ENCODE peak calls at places on chromosomes 3 and 15, in six cellular contexts. One of them, this sample, is unnamed.

GRCh38 chr3:173045770-173046382 is 95.2 kb downstream of the SPATA16 start:
- DNase-seq in upper lobe of left lung: no peak
- DNase-seq in NB4: no peak
- DNase-seq in uterus: no peak
- DNase-seq in H1: no peak
- DNase-seq in K562: no peak
- DNase-seq in this sample: peak; percentile 1

GRCh38 chr3:141959531-141959920 is 83.1 kb downstream of the ATP1B3 start:
- DNase-seq in K562: no peak
- DNase-seq in upper lobe of left lung: no peak
- DNase-seq in uterus: no peak
- DNase-seq in H1: no peak
- DNase-seq in NB4: no peak
- DNase-seq in this sample: no peak

GRCh38 chr3:16288664-16289063 is 23.7 kb downstream of the OXNAD1 start:
- DNase-seq in K562: no peak
- DNase-seq in NB4: no peak
- DNase-seq in upper lobe of left lung: no peak
- DNase-seq in H1: no peak
- DNase-seq in uterus: no peak
- DNase-seq in this sample: peak; percentile 25

GRCh38 chr3:81920805-81921204 is 159.4 kb upstream of the GBE1 start:
- DNase-seq in NB4: no peak
- DNase-seq in H1: no peak
- DNase-seq in upper lobe of left lung: no peak
- DNase-seq in K562: no peak
- DNase-seq in uterus: no peak
- DNase-seq in this sample: no peak

GRCh38 chr15:42691308-42691707 is 45.6 kb downstream of the CDAN1 start:
- DNase-seq in K562: no peak
- DNase-seq in uterus: no peak
- DNase-seq in NB4: peak; percentile 90
- DNase-seq in upper lobe of left lung: no peak
- DNase-seq in H1: no peak
- DNase-seq in this sample: no peak

GRCh38 chr15:93474728-93475127 is 385.7 kb upstream of the RGMA start:
- DNase-seq in NB4: no peak
- DNase-seq in K562: no peak
- DNase-seq in upper lobe of left lung: no peak
- DNase-seq in H1: no peak
- DNase-seq in uterus: no peak
- DNase-seq in this sample: no peak

GRCh38 chr3:186626254-186626847 is 13.5 kb downstream of the AHSG start:
- DNase-seq in NB4: no peak
- DNase-seq in upper lobe of left lung: no peak
- DNase-seq in H1: no peak
- DNase-seq in uterus: no peak
- DNase-seq in K562: no peak
- DNase-seq in this sample: no peak

GRCh38 chr3:126355777-126356372 is 1.3 kb downstream of the KLF15 start:
- DNase-seq in upper lobe of left lung: peak; percentile 97
- DNase-seq in H1: peak; percentile 64
- DNase-seq in uterus: peak; percentile 97
- DNase-seq in NB4: no peak
- DNase-seq in K562: peak; percentile 94
- DNase-seq in this sample: peak; percentile 94

GRCh38 chr15:69035205-69035917 is 20.9 kb downstream of the NOX5 start:
- DNase-seq in K562: peak; percentile 66
- DNase-seq in upper lobe of left lung: peak; percentile 54
- DNase-seq in NB4: no peak
- DNase-seq in uterus: no peak
- DNase-seq in H1: peak; percentile 21
- DNase-seq in this sample: peak; percentile 45

GRCh38 chr15:75928680-75929608 is 25.3 kb downstream of the FBXO22 start:
- DNase-seq in uterus: no peak
- DNase-seq in upper lobe of left lung: no peak
- DNase-seq in K562: peak; percentile 28
- DNase-seq in H1: no peak
- DNase-seq in NB4: peak; percentile 51
- DNase-seq in this sample: peak; percentile 45

GRCh38 chr3:172367205-172368105 is 80.8 kb downstream of the GHSR start:
- DNase-seq in NB4: no peak
- DNase-seq in uterus: no peak
- DNase-seq in H1: no peak
- DNase-seq in upper lobe of left lung: no peak
- DNase-seq in K562: no peak
- DNase-seq in this sample: no peak

GRCh38 chr15:90705212-90705611 is 11.9 kb upstream of the BLM start:
- DNase-seq in NB4: no peak
- DNase-seq in K562: no peak
- DNase-seq in uterus: no peak
- DNase-seq in H1: no peak
- DNase-seq in upper lobe of left lung: no peak
- DNase-seq in this sample: no peak

GRCh38 chr15:82056900-82057825 is 11.3 kb upstream of the MEX3B start:
- DNase-seq in NB4: no peak
- DNase-seq in H1: no peak
- DNase-seq in K562: no peak
- DNase-seq in uterus: no peak
- DNase-seq in upper lobe of left lung: no peak
- DNase-seq in this sample: no peak

GRCh38 chr3:107392549-107393165 is 15.4 kb downstream of the CCDC54 start:
- DNase-seq in NB4: no peak
- DNase-seq in H1: no peak
- DNase-seq in K562: no peak
- DNase-seq in upper lobe of left lung: no peak
- DNase-seq in uterus: no peak
- DNase-seq in this sample: no peak

DNA sequence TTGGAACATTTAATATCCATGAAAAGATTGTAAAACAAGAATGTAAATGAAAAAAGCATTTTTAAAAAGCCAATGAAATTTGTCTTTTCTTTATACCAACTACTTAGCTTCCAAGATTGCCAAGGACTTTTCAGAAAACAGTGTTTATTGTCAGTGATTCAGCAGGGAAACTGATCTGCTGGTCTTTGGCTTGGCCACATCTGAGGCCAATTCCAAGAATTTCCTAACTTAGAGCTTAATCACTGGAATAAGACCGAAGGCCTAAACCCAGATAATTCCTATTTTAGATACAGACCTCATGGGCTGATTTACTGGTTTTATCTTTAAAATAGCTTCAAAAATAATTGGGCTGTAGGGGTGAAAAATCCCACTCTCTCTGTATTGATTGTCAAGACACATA is 260.5 kb upstream of the RORA start:
- DNase-seq in K562: no peak
- DNase-seq in uterus: no peak
- DNase-seq in upper lobe of left lung: no peak
- DNase-seq in H1: no peak
- DNase-seq in NB4: no peak
- DNase-seq in this sample: no peak
- TF ChIP-seq POLR2A in K562: no peak
- TF ChIP-seq POLR2A in uterus: no peak
- TF ChIP-seq POLR2A in upper lobe of left lung: no peak
- TF ChIP-seq POLR2A in H1: no peak
- TF ChIP-seq POLR2A in NB4: no peak
- TF ChIP-seq POLR2A in this sample: no peak

GRCh38 chr3:128727059-128727458 is 1.1 kb downstream of the RAB7A start:
- DNase-seq in K562: no peak
- DNase-seq in NB4: no peak
- DNase-seq in uterus: no peak
- DNase-seq in upper lobe of left lung: no peak
- DNase-seq in H1: no peak
- DNase-seq in this sample: no peak

GRCh38 chr3:128727485-128727884 is 1.5 kb downstream of the RAB7A start:
- DNase-seq in H1: no peak
- DNase-seq in upper lobe of left lung: no peak
- DNase-seq in K562: no peak
- DNase-seq in uterus: no peak
- DNase-seq in NB4: no peak
- DNase-seq in this sample: no peak

GRCh38 chr3:128725547-128725931 is 444 bp upstream of the RAB7A start:
- DNase-seq in NB4: no peak
- DNase-seq in K562: no peak
- DNase-seq in upper lobe of left lung: no peak
- DNase-seq in H1: no peak
- DNase-seq in uterus: no peak
- DNase-seq in this sample: no peak

GRCh38 chr3:128726691-128727031 is 678 bp downstream of the RAB7A start:
- DNase-seq in upper lobe of left lung: no peak
- DNase-seq in NB4: peak; percentile 62
- DNase-seq in H1: no peak
- DNase-seq in K562: no peak
- DNase-seq in uterus: peak; percentile 52
- DNase-seq in this sample: peak; percentile 68

DNA sequence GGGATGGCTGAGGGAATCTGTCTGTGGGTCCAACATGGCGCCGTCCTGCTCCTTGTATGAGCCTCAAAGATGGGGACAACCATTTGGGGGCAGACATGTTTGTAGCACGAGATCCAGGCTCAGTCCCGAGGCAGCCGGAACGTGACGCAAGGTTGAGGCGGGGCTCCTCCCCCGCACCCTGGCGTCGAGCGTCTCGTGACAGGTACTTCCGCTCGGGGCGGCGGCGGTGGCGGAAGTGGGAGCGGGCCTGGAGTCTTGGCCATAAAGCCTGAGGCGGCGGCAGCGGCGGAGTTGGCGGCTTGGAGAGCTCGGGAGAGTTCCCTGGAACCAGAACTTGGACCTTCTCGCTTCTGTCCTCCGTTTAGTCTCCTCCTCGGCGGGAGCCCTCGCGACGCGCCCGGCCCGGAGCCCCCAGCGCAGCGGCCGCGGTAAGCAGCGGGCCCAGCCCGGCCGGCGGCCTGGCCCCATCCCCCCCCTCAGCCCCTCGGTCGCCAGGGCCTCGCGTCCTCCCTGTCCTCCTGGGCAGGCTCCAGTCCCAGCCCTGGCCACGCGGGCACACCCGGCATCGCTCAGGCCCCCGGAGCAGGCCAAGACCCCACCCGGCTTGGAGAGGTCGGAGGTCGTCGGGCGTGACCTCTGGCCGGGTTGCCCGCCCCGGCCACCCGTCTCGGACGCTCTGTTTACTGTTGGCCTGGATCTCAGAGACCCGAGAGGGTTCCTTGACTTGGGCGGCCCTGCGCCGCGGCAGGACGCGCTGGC is at the start of gene RAB7A:
- DNase-seq in K562: peak; percentile 83
- DNase-seq in upper lobe of left lung: peak; percentile 99
- DNase-seq in NB4: peak; percentile 99
- DNase-seq in H1: peak; percentile 93
- DNase-seq in uterus: peak; percentile 99
- DNase-seq in this sample: peak; percentile 99
- TF ChIP-seq POLR2A in K562: peak; percentile 86
- TF ChIP-seq POLR2A in upper lobe of left lung: peak; percentile 97
- TF ChIP-seq POLR2A in NB4: peak; percentile 87
- TF ChIP-seq POLR2A in H1: peak; percentile 98
- TF ChIP-seq POLR2A in uterus: peak; percentile 87
- TF ChIP-seq POLR2A in this sample: peak; percentile 96

GRCh38 chr3:128490650-128491070 is 2.3 kb downstream of the GATA2 start:
- DNase-seq in K562: no peak
- DNase-seq in uterus: no peak
- DNase-seq in upper lobe of left lung: no peak
- DNase-seq in NB4: no peak
- DNase-seq in H1: no peak
- DNase-seq in this sample: no peak
- TF ChIP-seq POLR2A in K562: peak; percentile 6
- TF ChIP-seq POLR2A in uterus: no peak
- TF ChIP-seq POLR2A in upper lobe of left lung: no peak
- TF ChIP-seq POLR2A in NB4: no peak
- TF ChIP-seq POLR2A in H1: no peak
- TF ChIP-seq POLR2A in this sample: no peak

GRCh38 chr3:149472393-149472792 is 2.1 kb upstream of the TM4SF4 start:
- DNase-seq in K562: no peak
- DNase-seq in uterus: no peak
- DNase-seq in NB4: no peak
- DNase-seq in H1: no peak
- DNase-seq in upper lobe of left lung: no peak
- DNase-seq in this sample: no peak

GRCh38 chr3:149476135-149476684 is 1.7 kb downstream of the TM4SF4 start:
- DNase-seq in NB4: peak; percentile 32
- DNase-seq in uterus: no peak
- DNase-seq in upper lobe of left lung: no peak
- DNase-seq in K562: no peak
- DNase-seq in H1: no peak
- DNase-seq in this sample: no peak

GRCh38 chr3:149475451-149476060 is 1.1 kb downstream of the TM4SF4 start:
- DNase-seq in K562: no peak
- DNase-seq in upper lobe of left lung: peak; percentile 11
- DNase-seq in uterus: no peak
- DNase-seq in NB4: no peak
- DNase-seq in H1: no peak
- DNase-seq in this sample: no peak

GRCh38 chr3:149473314-149473990 is 1.0 kb upstream of the TM4SF4 start:
- DNase-seq in H1: no peak
- DNase-seq in K562: no peak
- DNase-seq in upper lobe of left lung: no peak
- DNase-seq in NB4: peak; percentile 16
- DNase-seq in uterus: no peak
- DNase-seq in this sample: no peak

GRCh38 chr3:149473991-149474819 is at the start of gene TM4SF4:
- DNase-seq in uterus: no peak
- DNase-seq in H1: no peak
- DNase-seq in upper lobe of left lung: no peak
- DNase-seq in NB4: no peak
- DNase-seq in K562: no peak
- DNase-seq in this sample: no peak
- TF ChIP-seq POLR2A in uterus: no peak
- TF ChIP-seq POLR2A in H1: no peak
- TF ChIP-seq POLR2A in upper lobe of left lung: no peak
- TF ChIP-seq POLR2A in NB4: no peak
- TF ChIP-seq POLR2A in K562: no peak
- TF ChIP-seq POLR2A in this sample: no peak

DNA sequence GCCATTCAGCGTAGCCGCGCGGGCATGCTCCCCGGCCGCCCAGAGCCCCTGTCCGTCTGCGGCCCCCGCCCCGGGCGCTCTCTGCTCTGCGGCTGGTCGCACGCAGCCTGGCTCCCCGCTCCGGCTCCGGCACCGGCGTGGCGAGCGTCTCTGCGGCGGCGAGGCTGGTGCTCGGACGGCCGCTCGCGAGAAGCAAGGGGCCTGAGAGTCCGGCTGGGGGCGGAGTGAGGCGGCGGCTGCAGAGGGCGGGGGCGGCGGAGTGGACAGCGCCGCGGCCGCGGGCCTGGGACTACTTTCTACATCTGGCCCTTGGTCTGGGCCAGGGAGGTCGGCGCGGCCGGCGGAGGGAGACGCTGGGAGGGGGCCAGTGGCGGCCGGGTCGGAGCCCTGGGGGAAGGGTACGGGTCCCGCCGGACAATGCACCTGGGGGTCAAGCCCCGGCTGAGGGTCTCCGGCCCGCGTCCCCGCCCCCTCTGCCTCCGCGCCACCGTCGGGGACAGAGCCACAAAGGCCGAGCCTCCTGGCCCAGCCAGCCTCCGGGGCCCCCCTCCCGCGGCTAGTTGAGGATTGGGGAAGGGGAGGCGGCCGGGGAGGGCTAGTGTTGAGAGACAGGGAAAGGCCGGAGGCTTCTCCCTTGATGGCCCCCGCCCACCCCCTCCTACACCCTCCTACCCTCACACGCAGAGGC is at the start of gene PRTG:
- DNase-seq in K562: peak; percentile 27
- DNase-seq in NB4: no peak
- DNase-seq in H1: no peak
- DNase-seq in upper lobe of left lung: peak; percentile 95
- DNase-seq in uterus: peak; percentile 77
- DNase-seq in this sample: peak; percentile 59
- TF ChIP-seq POLR2A in K562: no peak
- TF ChIP-seq POLR2A in NB4: no peak
- TF ChIP-seq POLR2A in H1: peak; percentile 40
- TF ChIP-seq POLR2A in upper lobe of left lung: peak; percentile 73
- TF ChIP-seq POLR2A in uterus: no peak
- TF ChIP-seq POLR2A in this sample: no peak